ENCODE peak calls at places on chromosomes 16 and 17, in six cellular contexts. B, K, X, E, D and V are unnamed samples.

GRCh38 chr17:66508896-66509843 is 206.8 kb downstream of the PRKCA start:
- DNase-seq in K (peak), B (peak), E (peak), D (peak), X (no peak), V (no peak)

GRCh38 chr16:13005836-13006235 is 104.4 kb downstream of the SHISA9 start:
- DNase-seq in E (no peak), B (no peak), K (no peak), D (no peak), X (no peak), V (no peak)

GRCh38 chr17:79969906-79970305 is 65.8 kb downstream of the TBC1D16 start:
- DNase-seq in B (no peak), X (no peak), D (no peak), E (peak), K (no peak), V (no peak)

GRCh38 chr16:82954224-82954929 is 327.6 kb downstream of the CDH13 start:
- DNase-seq in D (no peak), K (peak), E (no peak), X (no peak), B (peak), V (no peak)

GRCh38 chr17:75976175-75976848 is 2.7 kb downstream of the ACOX1 start:
- DNase-seq in B (peak), E (no peak), D (peak), K (peak), X (no peak), V (no peak)

GRCh38 chr16:68520649-68521086 is 18.4 kb upstream of the ZFP90 start:
- DNase-seq in X (peak), K (peak), E (peak), B (peak), D (peak), V (peak)

GRCh38 chr16:66152841-66153525 is 213.5 kb upstream of the CDH5 start:
- DNase-seq in K (peak), D (no peak), X (no peak), E (no peak), B (peak), V (no peak)

GRCh38 chr16:11547517-11547916 is 39.2 kb downstream of the LITAF start:
- DNase-seq in X (no peak), B (no peak), E (no peak), K (no peak), D (no peak), V (no peak)

GRCh38 chr16:55010492-55011260 is 80.0 kb downstream of the IRX5 start:
- DNase-seq in D (no peak), K (no peak), B (peak), X (no peak), E (no peak), V (no peak)

GRCh38 chr16:74709477-74709877 is 8.8 kb upstream of the MLKL start:
- DNase-seq in K (peak), D (peak), E (peak), B (peak), X (peak), V (peak)

GRCh38 chr16:48596326-48596725 is 13.7 kb downstream of the N4BP1 start:
- DNase-seq in E (peak), B (no peak), K (no peak), D (no peak), X (no peak), V (no peak)

GRCh38 chr16:1244881-1245280 is 4.4 kb downstream of the TPSAB1 start:
- DNase-seq in K (no peak), E (no peak), X (no peak), B (no peak), D (no peak), V (no peak)

GRCh38 chr16:12976936-12977335 is 75.5 kb downstream of the SHISA9 start:
- DNase-seq in K (no peak), D (no peak), E (peak), B (no peak), X (no peak), V (no peak)

GRCh38 chr17:57033296-57033695 is 51.8 kb upstream of the AKAP1 start:
- DNase-seq in D (peak), K (no peak), E (no peak), X (peak), B (no peak), V (no peak)

GRCh38 chr17:50684612-50685333 is 22.9 kb downstream of the ANKRD40 start:
- DNase-seq in K (no peak), E (no peak), X (no peak), D (peak), B (no peak), V (peak)

GRCh38 chr17:72024457-72024856 is 96.4 kb upstream of the SOX9 start:
- DNase-seq in B (no peak), X (no peak), K (no peak), D (no peak), E (no peak), V (no peak)

GRCh38 chr17:80742091-80742490 is 197.5 kb downstream of the RPTOR start:
- DNase-seq in D (no peak), E (no peak), K (no peak), B (no peak), X (no peak), V (peak)

GRCh38 chr16:87207965-87208364 is 109.2 kb downstream of the C16orf95 start:
- DNase-seq in E (no peak), K (peak), B (peak), X (no peak), D (no peak), V (no peak)

GRCh38 chr17:77834170-77835115 is 124.1 kb upstream of the TNRC6C start:
- DNase-seq in B (peak), D (no peak), X (peak), E (peak), K (peak), V (peak)

GRCh38 chr16:154223-155030 is 2.0 kb downstream of the HBZ start:
- DNase-seq in B (no peak), X (no peak), E (peak), K (peak), D (no peak), V (peak)

GRCh38 chr17:17565471-17566365 is 25.8 kb downstream of the PEMT start:
- DNase-seq in B (peak), E (no peak), D (no peak), X (no peak), K (no peak), V (no peak)

GRCh38 chr16:30698816-30699614 is at the start of gene SRCAP:
- DNase-seq in D (peak), K (peak), E (peak), X (peak), B (peak), V (peak)

GRCh38 chr16:87853411-87854052 is 15.8 kb downstream of the SLC7A5 start:
- DNase-seq in K (peak), E (peak), X (peak), B (peak), D (peak), V (peak)

GRCh38 chr16:87844809-87845208 is 24.5 kb downstream of the SLC7A5 start:
- DNase-seq in E (no peak), X (no peak), K (no peak), B (no peak), D (no peak), V (no peak)

GRCh38 chr17:34852614-34853013 is 108.6 kb downstream of the CCT6B start:
- DNase-seq in E (no peak), B (no peak), K (no peak), D (no peak), X (no peak), V (peak)

GRCh38 chr16:21145738-21146137 is 4.9 kb downstream of the DNAH3 start:
- DNase-seq in K (no peak), B (no peak), E (no peak), D (no peak), X (no peak), V (no peak)

GRCh38 chr16:1279081-1279944 is 23.4 kb downstream of the TPSD1 start:
- DNase-seq in D (no peak), K (no peak), X (no peak), E (no peak), B (no peak), V (peak)

GRCh38 chr16:775236-775796 is 12.9 kb downstream of the RPUSD1 start:
- DNase-seq in X (no peak), E (no peak), K (no peak), D (no peak), B (no peak), V (no peak)

GRCh38 chr17:52170963-52171572 is 12.6 kb upstream of the CA10 start:
- DNase-seq in D (no peak), K (peak), E (peak), B (no peak), X (no peak), V (peak)

GRCh38 chr17:8119575-8120519 is 1.5 kb upstream of the ALOXE3 start:
- DNase-seq in B (peak), K (peak), E (peak), D (peak), X (peak), V (peak)

GRCh38 chr16:68200120-68200783 is 35.7 kb downstream of the ESRP2 start:
- DNase-seq in B (peak), X (no peak), D (no peak), K (peak), E (peak), V (no peak)

GRCh38 chr17:62631086-62631935 is 3.8 kb downstream of the MRC2 start:
- DNase-seq in K (no peak), E (no peak), B (no peak), X (no peak), D (no peak), V (peak)

GRCh38 chr17:62630365-62631085 is 3.1 kb downstream of the MRC2 start:
- DNase-seq in X (no peak), B (no peak), E (peak), D (no peak), K (peak), V (peak)

GRCh38 chr17:62628845-62629555 is 1.5 kb downstream of the MRC2 start:
- DNase-seq in B (peak), X (no peak), D (no peak), K (peak), E (peak), V (peak)

GRCh38 chr17:62627904-62628603 is 584 bp downstream of the MRC2 start:
- DNase-seq in E (peak), D (peak), K (peak), B (peak), X (peak), V (no peak)

GRCh38 chr17:62629556-62630364 is 2.3 kb downstream of the MRC2 start:
- DNase-seq in X (no peak), K (peak), B (peak), E (no peak), D (no peak), V (peak)
- H3K4me3 ChIP-seq in X (peak), K (peak), B (peak), E (peak), D (no peak), V (no peak)

GRCh38 chr17:41483531-41483930 is 2.6 kb upstream of the KRT35 start:
- DNase-seq in D (no peak), B (no peak), E (no peak), K (no peak), X (no peak), V (no peak)

GRCh38 chr17:41484920-41485904 is 4.3 kb upstream of the KRT35 start:
- DNase-seq in B (no peak), E (no peak), D (no peak), X (no peak), K (no peak), V (no peak)

GRCh38 chr17:41486809-41487530 is 2.7 kb downstream of the KRT36 start:
- DNase-seq in B (no peak), D (peak), X (no peak), K (no peak), E (no peak), V (peak)

GRCh38 chr17:41483991-41484826 is 3.3 kb upstream of the KRT35 start:
- DNase-seq in B (no peak), E (no peak), X (no peak), K (no peak), D (no peak), V (no peak)

DNA sequence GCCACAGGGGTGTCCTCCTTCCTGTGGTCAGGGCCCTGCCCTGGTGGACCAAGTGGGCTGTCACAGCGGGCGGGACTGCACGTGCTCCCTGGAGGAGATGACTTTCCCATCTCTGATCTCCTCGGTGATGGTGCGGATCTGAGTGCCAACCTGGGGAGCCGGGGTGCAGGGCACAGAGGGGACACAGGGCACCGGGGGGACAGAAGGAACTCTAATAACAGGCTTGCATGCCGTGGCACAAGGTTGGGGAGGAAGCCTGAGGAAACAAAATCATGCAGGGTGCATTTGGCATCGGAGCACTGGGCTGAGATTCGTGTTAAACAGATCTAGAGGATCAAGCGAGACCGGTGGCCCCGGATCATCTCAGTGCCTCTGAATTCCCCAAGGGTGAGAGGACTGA is 3.4 kb downstream of the KRT36 start:
- DNase-seq in D (no peak), E (no peak), K (no peak), B (no peak), X (no peak), V (no peak)
- H3K4me3 ChIP-seq in D (no peak), E (no peak), K (no peak), B (no peak), X (no peak), V (no peak)

GRCh38 chr17:43359469-43360105 is 39.2 kb upstream of the ARL4D start:
- DNase-seq in X (no peak), D (no peak), E (no peak), B (no peak), K (no peak), V (no peak)
- H3K4me3 ChIP-seq in X (peak), D (peak), E (peak), B (peak), K (no peak), V (peak)

GRCh38 chr17:28199728-28200127 is 119.3 kb upstream of the TMEM97 start:
- DNase-seq in K (no peak), X (no peak), D (no peak), E (no peak), B (no peak), V (no peak)

GRCh38 chr17:28199115-28199514 is 119.9 kb upstream of the TMEM97 start:
- DNase-seq in K (no peak), B (no peak), E (no peak), X (no peak), D (no peak), V (no peak)

GRCh38 chr17:28204244-28204643 is 114.8 kb upstream of the TMEM97 start:
- DNase-seq in E (no peak), X (no peak), K (no peak), D (no peak), B (no peak), V (no peak)

GRCh38 chr17:28204751-28205150 is 114.2 kb upstream of the TMEM97 start:
- DNase-seq in E (peak), X (no peak), B (peak), K (peak), D (no peak), V (no peak)

DNA sequence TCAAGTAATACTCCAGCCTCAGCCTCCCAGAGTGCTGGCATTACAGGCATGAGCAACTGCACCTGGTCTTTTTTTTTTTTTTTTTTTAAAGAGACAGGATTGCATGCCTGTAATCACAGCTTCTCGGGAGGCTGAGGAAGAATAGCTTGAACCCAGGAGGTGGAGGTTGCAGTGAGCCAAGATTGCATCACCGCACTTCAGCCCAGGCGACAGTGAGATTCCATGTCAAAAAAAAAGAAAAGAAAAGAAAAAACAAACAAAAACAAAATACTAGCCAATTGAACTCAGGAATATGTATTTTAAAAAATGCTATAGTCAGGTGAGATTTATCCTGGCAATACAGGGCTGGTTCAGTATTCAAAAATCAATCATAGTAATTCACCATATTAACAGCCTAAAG is 117.7 kb upstream of the TMEM97 start:
- DNase-seq in X (no peak), K (no peak), E (no peak), B (no peak), D (no peak), V (no peak)
- H3K4me3 ChIP-seq in X (no peak), K (no peak), E (no peak), B (no peak), D (no peak), V (no peak)

GRCh38 chr16:78916928-78917545 is 683.5 kb downstream of the MAF start:
- DNase-seq in X (no peak), B (no peak), E (no peak), K (no peak), D (no peak), V (no peak)

GRCh38 chr16:78919852-78920251 is 680.7 kb downstream of the MAF start:
- DNase-seq in B (no peak), X (no peak), E (no peak), K (no peak), D (no peak), V (no peak)

GRCh38 chr16:78918805-78919204 is 681.7 kb downstream of the MAF start:
- DNase-seq in E (no peak), X (no peak), D (no peak), K (no peak), B (no peak), V (no peak)

GRCh38 chr16:78915916-78916315 is 684.6 kb downstream of the MAF start:
- DNase-seq in K (no peak), X (no peak), B (no peak), D (no peak), E (no peak), V (no peak)
- H3K4me3 ChIP-seq in K (no peak), X (no peak), B (no peak), D (no peak), E (no peak), V (no peak)

GRCh38 chr17:64328036-64328874 is 62.4 kb downstream of the PECAM1 start:
- DNase-seq in X (no peak), D (no peak), E (no peak), B (no peak), K (no peak), V (no peak)
- H3K4me3 ChIP-seq in X (no peak), D (no peak), E (no peak), B (no peak), K (no peak), V (no peak)